ENCODE peak calls at places on chromosome 16, in four cellular contexts. Y is HCT116, D is ovary, V is breast epithelium. G is an unnamed sample.

GRCh38 chr16:19118938-19119431 is 5.2 kb downstream of the ITPRIPL2 start:
- DNase-seq in Y (no peak), D (peak; percentile 58), V (no peak), G (no peak)

GRCh38 chr16:69906838-69907301 is 44.3 kb upstream of the CLEC18A start:
- DNase-seq in Y (no peak), D (no peak), V (no peak), G (no peak)

GRCh38 chr16:49822649-49823370 is 33.1 kb downstream of the ZNF423 start:
- DNase-seq in Y (no peak), D (no peak), V (no peak), G (no peak)

GRCh38 chr16:84699147-84699711 is 571 bp upstream of the USP10 start:
- DNase-seq in Y (no peak), D (no peak), V (no peak), G (no peak)

GRCh38 chr16:55660026-55660425 is 4.2 kb downstream of the SLC6A2 start:
- DNase-seq in Y (no peak), D (no peak), V (no peak), G (no peak)

GRCh38 chr16:62225675-62226074 is 189.4 kb upstream of the CDH8 start:
- DNase-seq in Y (no peak), D (peak; percentile 8), V (peak; percentile 55), G (no peak)

GRCh38 chr16:67055712-67056487 is 27.0 kb downstream of the CBFB start:
- DNase-seq in Y (no peak), D (no peak), V (no peak), G (no peak)

GRCh38 chr16:67388591-67388990 is 4.7 kb downstream of the TPPP3 start:
- DNase-seq in Y (no peak), D (no peak), V (no peak), G (no peak)

GRCh38 chr16:84925092-84925772 is 86.1 kb downstream of the ZDHHC7 start:
- DNase-seq in Y (peak; percentile 35), D (peak; percentile 66), V (no peak), G (peak; percentile 59)

GRCh38 chr16:1665829-1666228 is 12.2 kb upstream of the JPT2 start:
- DNase-seq in Y (no peak), D (no peak), V (no peak), G (no peak)

GRCh38 chr16:65120811-65121721 is 797 bp downstream of the CDH11 start:
- DNase-seq in Y (no peak), D (peak; percentile 63), V (no peak), G (no peak)

GRCh38 chr16:23082161-23082788 is 67.0 kb downstream of the USP31 start:
- DNase-seq in Y (no peak), D (no peak), V (no peak), G (no peak)

GRCh38 chr16:4390266-4391260 is 18.9 kb downstream of the VASN start:
- DNase-seq in Y (no peak), D (no peak), V (no peak), G (no peak)

GRCh38 chr16:68448360-68448970 is at the start of gene SMPD3:
- DNase-seq in Y (peak; percentile 90), D (peak; percentile 99), V (peak; percentile 98), G (peak; percentile 94)
- TF ChIP-seq POLR2A in Y (no peak), D (no peak), V (no peak), G (no peak)

DNA sequence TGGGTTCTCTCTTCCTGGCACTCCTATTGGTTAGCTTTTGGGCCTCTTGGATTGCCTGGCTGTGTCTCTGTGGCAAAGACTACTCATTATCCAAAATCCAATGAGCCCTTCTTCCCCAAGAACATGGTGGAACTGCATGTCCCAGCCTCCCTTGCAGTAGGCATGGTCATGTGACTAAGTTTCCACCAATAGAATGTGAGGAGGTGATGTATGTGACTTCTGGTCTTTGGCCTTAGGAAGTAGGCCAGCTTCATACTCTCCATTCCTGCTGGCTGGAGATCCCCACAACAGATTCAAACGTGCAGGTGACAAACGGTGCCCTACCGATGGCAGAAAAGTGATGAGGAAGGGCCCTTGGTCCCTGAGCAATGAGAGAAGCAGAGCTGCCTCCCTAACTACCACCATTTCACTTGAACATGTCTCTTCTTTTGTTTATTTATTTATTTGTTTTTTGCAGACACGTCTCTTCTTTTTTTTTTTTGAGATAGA is 17.3 kb upstream of the SPN start:
- DNase-seq in Y (peak; percentile 49), D (no peak), V (no peak), G (no peak)
- TF ChIP-seq POLR2A in Y (no peak), D (no peak), V (no peak), G (peak; percentile 48)

DNA sequence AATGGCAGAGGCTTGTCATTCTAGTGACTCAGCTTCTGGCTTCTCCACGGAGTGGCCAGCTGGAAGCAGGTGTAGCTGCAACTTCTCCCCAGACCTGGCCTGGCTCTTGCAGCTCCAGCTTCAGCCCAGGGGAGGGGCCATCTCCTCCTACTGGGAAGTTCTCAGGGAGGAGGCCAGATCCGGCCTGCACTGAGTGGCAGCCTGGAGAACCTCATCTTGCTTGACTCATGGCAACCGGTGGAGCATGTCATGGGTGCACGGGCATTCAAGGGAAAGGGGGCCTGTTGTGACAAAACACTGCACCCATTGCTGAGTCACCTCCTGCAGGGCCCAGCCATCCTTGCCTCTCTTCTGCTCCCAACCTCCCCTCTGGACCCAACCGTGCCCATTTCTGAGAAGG is 273.9 kb upstream of the MAF start:
- DNase-seq in Y (no peak), D (no peak), V (no peak), G (no peak)
- TF ChIP-seq POLR2A in Y (no peak), D (no peak), V (no peak), G (no peak)

DNA sequence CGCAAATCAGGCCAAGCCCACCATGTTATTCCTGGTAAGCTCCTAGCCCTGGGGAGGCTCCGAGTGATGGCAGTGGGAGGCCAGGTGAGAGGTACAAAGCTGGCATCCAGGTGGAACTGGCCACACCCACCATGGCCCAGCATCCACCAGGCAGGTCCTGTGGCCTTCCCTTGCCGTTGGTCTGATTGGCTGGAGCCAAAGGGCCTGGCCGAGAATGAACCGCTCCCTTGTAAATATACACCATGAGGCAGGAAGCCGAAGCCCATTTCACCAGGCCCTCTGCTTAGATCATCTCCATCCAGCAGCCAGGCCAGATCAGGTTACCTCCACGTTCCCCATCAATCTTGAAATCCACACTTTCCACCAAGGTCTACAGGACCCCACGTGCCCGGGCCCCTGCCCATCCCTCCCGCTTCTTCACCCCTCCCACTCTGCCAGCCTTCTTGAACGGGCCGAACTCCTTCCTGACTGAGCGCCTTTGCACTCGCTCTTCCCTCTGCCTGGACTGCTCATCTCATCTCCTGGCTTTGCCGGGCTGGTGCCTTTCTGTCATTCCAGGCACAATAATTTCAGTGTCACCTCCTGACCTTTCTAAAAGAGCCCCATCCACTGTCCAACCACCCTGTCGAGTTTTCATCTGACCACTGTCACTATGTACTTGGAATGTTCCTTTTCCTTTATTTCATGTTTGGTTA is 5.8 kb downstream of the SOCS1 start:
- DNase-seq in Y (no peak), D (no peak), V (no peak), G (no peak)
- TF ChIP-seq POLR2A in Y (no peak), D (no peak), V (no peak), G (peak; percentile 68)

GRCh38 chr16:88714420-88715302 is 8.4 kb downstream of the CTU2 start:
- DNase-seq in Y (no peak), D (no peak), V (no peak), G (no peak)

GRCh38 chr16:88715312-88716190 is 9.2 kb downstream of the CTU2 start:
- DNase-seq in Y (no peak), D (no peak), V (no peak), G (no peak)

GRCh38 chr16:88718178-88718577 is 11.9 kb downstream of the CTU2 start:
- DNase-seq in Y (no peak), D (no peak), V (no peak), G (no peak)

GRCh38 chr16:88716601-88717001 is 10.3 kb downstream of the CTU2 start:
- DNase-seq in Y (no peak), D (no peak), V (no peak), G (no peak)

GRCh38 chr16:88716201-88716600 is 9.9 kb downstream of the CTU2 start:
- DNase-seq in Y (no peak), D (no peak), V (no peak), G (no peak)
- TF ChIP-seq POLR2A in Y (no peak), D (no peak), V (no peak), G (no peak)

GRCh38 chr16:30371248-30371816 is 1.0 kb upstream of the TBC1D10B start:
- DNase-seq in Y (no peak), D (no peak), V (no peak), G (no peak)
- TF ChIP-seq POLR2A in Y (no peak), D (no peak), V (no peak), G (peak; percentile 63)

GRCh38 chr16:51374790-51375189 is 223.7 kb upstream of the SALL1 start:
- DNase-seq in Y (no peak), D (no peak), V (no peak), G (no peak)

GRCh38 chr16:51376080-51376479 is 225.0 kb upstream of the SALL1 start:
- DNase-seq in Y (no peak), D (no peak), V (no peak), G (no peak)

GRCh38 chr16:51374346-51374745 is 223.3 kb upstream of the SALL1 start:
- DNase-seq in Y (no peak), D (no peak), V (no peak), G (no peak)
- TF ChIP-seq POLR2A in Y (no peak), D (no peak), V (no peak), G (no peak)

DNA sequence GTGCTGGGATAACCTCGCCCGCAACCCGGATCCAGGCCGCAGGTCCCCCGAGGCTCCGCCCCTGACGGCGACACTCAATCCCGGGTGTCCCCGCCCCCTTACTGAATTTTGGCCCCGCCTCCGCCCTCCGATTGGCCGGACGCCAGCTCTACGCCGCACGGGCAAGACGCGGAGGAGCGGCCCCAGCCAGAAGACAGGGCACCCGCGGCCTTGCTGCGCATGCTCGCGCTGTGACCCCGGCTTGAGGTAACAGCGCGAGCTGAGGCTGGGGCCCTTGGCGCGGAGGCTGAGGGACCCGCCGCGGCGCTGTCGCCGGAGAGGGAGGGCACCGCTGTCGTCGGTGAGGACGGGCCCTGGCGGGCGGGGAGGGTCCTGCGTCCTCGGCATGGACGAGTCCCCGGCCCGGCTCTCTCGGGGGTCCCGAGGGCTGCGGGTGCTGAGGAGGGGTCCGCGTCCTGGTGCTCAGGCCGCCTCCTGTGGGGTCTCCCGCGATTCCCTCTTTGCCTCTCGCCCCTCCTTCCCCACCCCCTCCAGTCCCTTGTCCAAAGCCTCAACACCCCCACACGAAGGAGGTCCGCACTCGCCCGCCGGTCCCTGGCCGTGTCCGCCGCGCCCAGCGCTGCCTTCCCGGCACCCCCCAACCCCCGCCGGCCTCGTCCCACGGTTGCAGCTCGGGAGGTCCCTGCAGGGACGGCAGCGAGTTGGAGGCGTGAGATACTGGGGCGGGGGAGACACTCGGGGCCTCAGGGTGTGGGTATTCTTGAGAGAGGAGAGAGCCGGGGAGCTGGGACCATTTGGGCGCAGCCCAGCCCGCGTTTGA is at the start of gene FLYWCH2:
- DNase-seq in Y (peak; percentile 91), D (peak; percentile 100), V (peak; percentile 99), G (peak; percentile 95)
- TF ChIP-seq POLR2A in Y (peak; percentile 80), D (peak; percentile 54), V (peak; percentile 64), G (peak; percentile 82)

GRCh38 chr16:27963471-27963965 is 100.0 kb downstream of the GSG1L start:
- DNase-seq in Y (no peak), D (no peak), V (no peak), G (no peak)

GRCh38 chr16:27962197-27962596 is 101.3 kb downstream of the GSG1L start:
- DNase-seq in Y (no peak), D (no peak), V (no peak), G (no peak)

GRCh38 chr16:27960619-27961295 is 102.8 kb downstream of the GSG1L start:
- DNase-seq in Y (no peak), D (no peak), V (no peak), G (no peak)

GRCh38 chr16:27959914-27960313 is 103.6 kb downstream of the GSG1L start:
- DNase-seq in Y (no peak), D (no peak), V (no peak), G (no peak)

GRCh38 chr16:27961296-27961620 is 102.3 kb downstream of the GSG1L start:
- DNase-seq in Y (no peak), D (no peak), V (no peak), G (no peak)
- TF ChIP-seq POLR2A in Y (no peak), D (no peak), V (no peak), G (no peak)

G was measured in GM12892.